ENCODE peak calls at places on chromosomes 2 and 18, in seven cellular contexts. C is cardiac muscle cell, M is right lobe of liver, I is thoracic aorta, D is astrocyte, Q is heart left ventricle, W is uterus. B is an unnamed sample. For H3K27me3, the result is how much of the 10 kb centered on the place peaks cover.

GRCh38 chr2:23426284-23426905 is 41.4 kb downstream of the KLHL29 start:
- DNase-seq in C (peak), M (no peak), I (peak), D (peak), Q (peak), W (peak), B (peak)

GRCh38 chr2:142914507-142915313 is 37.2 kb downstream of the KYNU start:
- DNase-seq in C (no peak), M (no peak), I (no peak), D (no peak), Q (no peak), W (no peak), B (no peak)

GRCh38 chr2:140442319-140442718 is 1662.1 kb upstream of the NXPH2 start:
- DNase-seq in C (peak), M (no peak), I (no peak), D (peak), Q (no peak), W (no peak), B (peak)

GRCh38 chr18:51153659-51154371 is 43.7 kb downstream of the MEX3C start:
- DNase-seq in C (no peak), M (no peak), I (no peak), D (no peak), Q (no peak), W (no peak), B (no peak)

GRCh38 chr2:100603414-100603813 is 40.6 kb downstream of the PDCL3 start:
- DNase-seq in C (no peak), M (no peak), I (no peak), D (no peak), Q (no peak), W (no peak), B (no peak)

GRCh38 chr2:35973132-35973736 is 382.3 kb upstream of the CRIM1 start:
- DNase-seq in C (peak), M (no peak), I (no peak), D (peak), Q (no peak), W (no peak), B (peak)

GRCh38 chr18:61236476-61237057 is 96.7 kb upstream of the CDH20 start:
- DNase-seq in C (no peak), M (no peak), I (no peak), D (no peak), Q (no peak), W (no peak), B (no peak)

GRCh38 chr2:239826786-239827510 is 198.2 kb downstream of the NDUFA10 start:
- DNase-seq in C (no peak), M (no peak), I (no peak), D (no peak), Q (peak), W (peak), B (no peak)

GRCh38 chr2:173886613-173887012 is 78.6 kb downstream of the SP3 start:
- DNase-seq in C (no peak), M (no peak), I (no peak), D (no peak), Q (no peak), W (no peak), B (no peak)

GRCh38 chr18:35470440-35470839 is 27.3 kb downstream of the INO80C start:
- DNase-seq in C (no peak), M (peak), I (no peak), D (no peak), Q (no peak), W (no peak), B (no peak)

GRCh38 chr18:35466815-35467623 is 30.7 kb downstream of the INO80C start:
- DNase-seq in C (peak), M (no peak), I (no peak), D (no peak), Q (peak), W (no peak), B (no peak)

GRCh38 chr18:35466334-35466733 is 31.4 kb downstream of the INO80C start:
- DNase-seq in C (no peak), M (no peak), I (no peak), D (no peak), Q (no peak), W (no peak), B (no peak)

GRCh38 chr18:35467624-35468016 is 30.1 kb downstream of the INO80C start:
- DNase-seq in C (no peak), M (no peak), I (no peak), D (no peak), Q (no peak), W (no peak), B (no peak)

GRCh38 chr18:35469696-35470095 is 28.1 kb downstream of the INO80C start:
- DNase-seq in C (no peak), M (no peak), I (no peak), D (no peak), Q (no peak), W (no peak), B (no peak)
- H3K27ac ChIP-seq in C (no peak), M (no peak), I (no peak), D (no peak), Q (no peak), W (no peak), B (peak)

GRCh38 chr2:119012345-119013301 is 70.6 kb downstream of the MARCO start:
- DNase-seq in C (no peak), M (no peak), I (no peak), D (no peak), Q (no peak), W (no peak), B (no peak)

GRCh38 chr2:119015849-119016248 is 73.9 kb downstream of the MARCO start:
- DNase-seq in C (no peak), M (no peak), I (no peak), D (no peak), Q (no peak), W (no peak), B (no peak)

GRCh38 chr2:119011910-119012209 is 69.9 kb downstream of the MARCO start:
- DNase-seq in C (no peak), M (no peak), I (no peak), D (no peak), Q (no peak), W (no peak), B (no peak)

GRCh38 chr2:119011162-119011909 is 69.3 kb downstream of the MARCO start:
- DNase-seq in C (peak), M (peak), I (no peak), D (peak), Q (peak), W (no peak), B (peak)

DNA sequence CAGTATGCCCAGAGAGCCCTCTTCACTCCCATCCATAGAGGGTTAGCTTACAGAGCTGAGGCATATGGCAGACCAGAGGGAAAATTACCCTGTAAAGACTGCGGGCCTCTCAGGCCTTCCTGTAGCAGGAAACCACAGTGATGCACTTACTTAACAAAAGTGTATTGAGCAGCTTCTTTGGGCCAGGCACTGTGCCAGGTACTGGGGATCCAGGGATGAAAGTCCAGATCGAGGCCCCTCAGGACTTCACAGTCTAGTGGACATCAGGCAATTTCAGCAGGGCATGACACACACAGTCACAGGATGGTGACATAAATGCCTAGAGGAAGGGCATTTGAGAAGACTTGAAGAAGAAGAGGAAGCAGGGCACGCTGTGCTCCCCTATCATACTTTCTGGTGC is 71.6 kb downstream of the MARCO start:
- DNase-seq in C (no peak), M (no peak), I (no peak), D (no peak), Q (no peak), W (no peak), B (no peak)
- H3K27me3 ChIP-seq in C (under half), M (under half), I (under half), D (under half), Q (under half), W (under half), B (under half)

DNA sequence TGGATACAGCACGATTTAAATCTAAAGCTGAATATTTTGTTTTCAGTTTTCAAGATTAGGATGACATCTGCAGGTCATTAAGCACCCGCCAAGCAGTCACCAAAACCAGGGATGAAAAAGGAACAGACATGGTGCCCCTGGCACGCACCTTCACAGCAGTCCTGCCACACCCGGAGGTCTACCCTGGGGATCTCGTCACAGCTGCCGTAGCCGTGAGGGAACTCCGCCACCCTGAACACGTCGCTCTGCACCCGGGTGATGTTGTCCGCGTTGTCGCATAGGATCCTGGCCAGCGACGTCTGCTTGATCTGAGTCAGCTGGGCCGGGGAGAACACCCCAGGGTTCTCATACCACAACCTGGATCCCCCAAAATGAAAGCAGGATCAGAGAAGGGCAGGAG is 101.1 kb downstream of the PXDN start:
- DNase-seq in C (no peak), M (no peak), I (no peak), D (no peak), Q (peak), W (no peak), B (no peak)
- TF ChIP-seq CTCF in C (no peak), M (no peak), I (no peak), D (no peak), Q (no peak), W (no peak), B (no peak)

DNA sequence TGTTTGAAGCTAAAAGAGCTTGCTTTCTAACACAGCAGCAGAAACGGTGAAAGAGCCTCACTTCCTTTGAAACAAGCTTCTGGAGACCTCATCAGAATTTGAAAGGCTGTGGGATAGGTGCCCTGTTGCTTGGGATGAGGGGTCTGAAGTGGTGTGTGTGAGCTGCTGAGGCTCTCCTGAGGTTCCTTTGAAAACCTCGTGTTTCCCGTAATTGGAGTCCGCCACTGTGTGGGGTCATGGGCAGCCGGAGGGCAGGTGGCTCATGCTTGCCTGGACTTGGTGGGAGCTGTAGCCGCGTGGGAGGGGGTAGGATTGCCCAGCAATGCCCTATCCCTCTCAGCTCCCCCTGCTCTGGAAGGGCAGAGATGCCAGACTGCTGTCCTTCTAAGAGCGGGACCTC is 34.4 kb downstream of the CABLES1 start:
- DNase-seq in C (no peak), M (no peak), I (no peak), D (no peak), Q (no peak), W (no peak), B (no peak)
- H3K27ac ChIP-seq in C (no peak), M (no peak), I (no peak), D (no peak), Q (no peak), W (no peak), B (no peak)

GRCh38 chr2:27255660-27256059 is 7.2 kb downstream of the SLC30A3 start:
- DNase-seq in C (peak), M (no peak), I (no peak), D (peak), Q (no peak), W (no peak), B (peak)

GRCh38 chr2:27261241-27261925 is 1.5 kb downstream of the SLC30A3 start:
- DNase-seq in C (no peak), M (no peak), I (no peak), D (no peak), Q (no peak), W (no peak), B (no peak)

GRCh38 chr2:27255187-27255586 is 7.7 kb downstream of the SLC30A3 start:
- DNase-seq in C (no peak), M (no peak), I (no peak), D (no peak), Q (no peak), W (no peak), B (no peak)

GRCh38 chr2:27258051-27258450 is 4.8 kb downstream of the SLC30A3 start:
- DNase-seq in C (no peak), M (no peak), I (no peak), D (no peak), Q (no peak), W (no peak), B (no peak)

DNA sequence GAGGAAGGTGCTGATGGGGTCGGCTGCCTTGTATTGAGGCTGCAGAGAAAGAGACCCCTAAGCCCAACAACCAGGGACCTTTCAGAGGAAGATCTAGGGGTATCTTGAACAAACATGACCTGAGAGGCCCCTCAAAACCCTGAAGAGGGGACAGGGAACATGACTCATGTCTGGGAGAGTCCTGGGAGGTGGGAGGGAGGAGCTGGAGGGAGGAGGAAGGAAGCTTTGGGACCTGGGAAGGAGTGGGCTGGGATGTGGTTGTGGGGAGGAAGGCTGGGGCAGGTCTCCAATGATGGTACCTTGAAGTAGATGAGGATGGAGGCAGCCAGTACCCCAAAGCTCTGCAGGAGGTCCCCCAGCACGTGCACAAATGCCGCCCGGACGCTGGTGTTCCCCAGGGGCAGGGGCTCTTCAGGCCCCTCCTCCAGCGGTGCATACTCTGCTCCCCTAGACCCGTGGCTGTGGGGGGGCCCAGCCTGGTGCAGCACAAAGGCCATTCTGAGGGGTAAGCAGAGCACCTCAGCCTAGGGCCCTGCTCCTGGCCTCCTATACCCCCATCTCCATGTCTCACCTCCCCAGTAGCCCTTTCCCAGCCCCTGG is 5.9 kb downstream of the SLC30A3 start:
- DNase-seq in C (no peak), M (no peak), I (no peak), D (no peak), Q (no peak), W (no peak), B (no peak)
- H3K27me3 ChIP-seq in C (under half), M (under half), I (under half), D (under half), Q (under half), W (under half), B (under half)

GRCh38 chr18:79677221-79677620 is 2.4 kb upstream of the CTDP1 start:
- DNase-seq in C (no peak), M (no peak), I (no peak), D (no peak), Q (no peak), W (no peak), B (no peak)

GRCh38 chr18:79680100-79680879 is 687 bp downstream of the CTDP1 start:
- DNase-seq in C (peak), M (no peak), I (no peak), D (peak), Q (no peak), W (no peak), B (peak)

GRCh38 chr18:79679552-79680099 is at the start of gene CTDP1:
- DNase-seq in C (peak), M (peak), I (peak), D (peak), Q (peak), W (peak), B (peak)

GRCh38 chr18:79678665-79679551 is 695 bp upstream of the CTDP1 start:
- DNase-seq in C (peak), M (peak), I (peak), D (peak), Q (peak), W (peak), B (peak)

GRCh38 chr18:79677840-79678239 is 1.8 kb upstream of the CTDP1 start:
- DNase-seq in C (no peak), M (no peak), I (no peak), D (no peak), Q (no peak), W (no peak), B (no peak)
- TF ChIP-seq CTCF in C (no peak), M (no peak), I (no peak), D (no peak), Q (no peak), W (no peak), B (no peak)

B was measured in brain microvascular endothelial cell.